ENCODE peak calls at places on chromosome 11, in four cellular contexts. Q, C, X and L are unnamed samples.

GRCh38 chr11:77106321-77106720 is 3.7 kb downstream of the OMP start:
- DNase-seq in Q (no peak), C (no peak), X (no peak), L (no peak)

GRCh38 chr11:65066805-65067291 is 8.5 kb upstream of the NAALADL1 start:
- DNase-seq in Q (no peak), X (no peak), C (no peak), L (no peak)

GRCh38 chr11:115623021-115623451 is 118.8 kb upstream of the CADM1 start:
- DNase-seq in C (no peak), X (no peak), Q (no peak), L (no peak)

GRCh38 chr11:134200688-134201087 is 23.1 kb downstream of the NCAPD3 start:
- DNase-seq in X (no peak), C (no peak), Q (no peak), L (no peak)

GRCh38 chr11:88016392-88017020 is 158.7 kb downstream of the RAB38 start:
- DNase-seq in C (peak; percentile 12), X (peak; percentile 27), Q (no peak), L (peak; percentile 20)

GRCh38 chr11:112223125-112223524 is 3.1 kb upstream of the PTS start:
- DNase-seq in Q (no peak), C (no peak), X (no peak), L (no peak)

GRCh38 chr11:24295360-24295759 is 201.5 kb upstream of the LUZP2 start:
- DNase-seq in Q (no peak), C (no peak), X (no peak), L (no peak)

GRCh38 chr11:109150603-109151002 is 271.4 kb upstream of the C11orf87 start:
- DNase-seq in X (no peak), C (no peak), Q (no peak), L (no peak)

GRCh38 chr11:6251990-6252473 is 7.6 kb upstream of the CCKBR start:
- DNase-seq in C (peak; percentile 51), Q (no peak), X (no peak), L (no peak)

GRCh38 chr11:34327804-34328631 is 29.8 kb downstream of the ABTB2 start:
- DNase-seq in X (no peak), Q (no peak), C (no peak), L (no peak)

GRCh38 chr11:63901660-63902059 is 15.3 kb downstream of the RCOR2 start:
- DNase-seq in Q (no peak), X (no peak), C (no peak), L (no peak)

GRCh38 chr11:47004595-47005033 is 68.1 kb downstream of the CSTPP1 start:
- DNase-seq in X (no peak), Q (no peak), C (peak; percentile 81), L (peak; percentile 76)

GRCh38 chr11:15309296-15309695 is 194.6 kb downstream of the INSC start:
- DNase-seq in X (no peak), C (no peak), Q (no peak), L (no peak)

GRCh38 chr11:76788661-76789442 is 5.7 kb downstream of the TSKU start:
- DNase-seq in X (no peak), C (no peak), Q (no peak), L (no peak)

GRCh38 chr11:2595205-2595604 is 104.6 kb downstream of the KCNQ1OT1 start:
- DNase-seq in Q (no peak), C (no peak), X (no peak), L (peak; percentile 0)
- TF ChIP-seq SPI1 in Q (no peak), C (no peak), X (no peak), L (no peak)

DNA sequence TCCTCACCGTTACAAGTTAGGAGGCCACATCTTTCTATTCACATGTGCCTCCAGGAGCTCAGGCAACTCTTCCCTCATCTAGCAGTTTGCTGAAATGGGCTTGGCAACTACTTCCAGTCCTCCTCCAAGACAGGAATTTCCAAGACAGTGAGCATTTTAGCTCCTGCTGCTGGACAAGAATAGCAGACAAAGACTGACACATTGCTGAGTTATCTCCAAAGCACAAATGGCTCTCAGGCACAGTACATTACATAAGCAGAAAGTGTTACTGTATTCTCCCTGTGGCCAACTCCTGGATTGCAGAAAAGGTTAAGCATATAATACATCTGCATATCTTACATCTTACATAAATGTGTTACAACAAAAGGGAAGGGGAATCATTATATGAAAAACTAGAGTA is 83.2 kb upstream of the POU2AF2 start:
- DNase-seq in C (no peak), X (no peak), Q (no peak), L (no peak)
- TF ChIP-seq SPI1 in C (no peak), X (no peak), Q (no peak), L (no peak)

GRCh38 chr11:45110562-45110961 is 35.9 kb upstream of the PRDM11 start:
- DNase-seq in Q (peak; percentile 41), X (no peak), C (peak; percentile 67), L (peak; percentile 35)
- TF ChIP-seq SPI1 in Q (no peak), X (no peak), C (no peak), L (no peak)

DNA sequence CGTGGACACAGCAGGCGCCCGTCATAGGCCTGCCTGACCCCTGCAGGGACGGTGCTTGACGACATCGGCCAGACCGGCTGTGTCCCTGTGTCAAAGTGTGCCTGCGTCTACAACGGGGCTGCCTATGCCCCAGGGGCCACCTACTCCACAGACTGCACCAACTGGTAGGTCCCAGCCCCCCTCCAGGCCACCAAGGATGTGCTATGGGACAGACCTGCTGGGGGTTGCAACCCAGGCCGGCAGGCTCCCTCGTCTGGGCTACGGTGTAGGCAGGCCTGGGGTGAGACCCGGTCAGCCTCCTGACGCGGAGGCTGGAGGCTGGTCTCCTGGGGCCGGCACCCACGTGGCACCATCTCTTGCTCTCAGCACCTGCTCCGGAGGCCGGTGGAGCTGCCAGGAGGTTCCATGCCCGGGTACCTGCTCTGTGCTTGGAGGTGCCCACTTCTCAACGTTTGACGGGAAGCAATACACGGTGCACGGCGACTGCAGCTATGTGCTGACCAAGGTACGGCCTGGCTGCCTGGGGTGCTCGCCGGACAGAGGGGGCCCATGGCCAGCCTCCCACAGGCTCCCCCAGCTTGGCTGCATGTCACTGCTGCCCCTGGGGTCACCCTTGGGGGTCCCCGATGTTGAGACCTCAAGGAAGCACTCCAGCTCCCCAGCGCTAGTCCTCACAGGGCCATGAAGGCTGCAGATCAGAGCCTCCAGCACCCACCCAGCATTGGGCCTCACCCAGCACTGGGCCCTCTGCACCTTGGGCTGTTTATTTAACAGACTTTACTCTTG is 7.7 kb downstream of the MUC5AC start:
- DNase-seq in C (no peak), Q (no peak), X (no peak), L (no peak)
- TF ChIP-seq SPI1 in C (no peak), Q (no peak), X (no peak), L (no peak)

GRCh38 chr11:70085815-70086769 is 8.0 kb downstream of the ANO1 start:
- DNase-seq in X (no peak), C (no peak), Q (no peak), L (no peak)
- TF ChIP-seq SPI1 in X (no peak), C (no peak), Q (no peak), L (no peak)

DNA sequence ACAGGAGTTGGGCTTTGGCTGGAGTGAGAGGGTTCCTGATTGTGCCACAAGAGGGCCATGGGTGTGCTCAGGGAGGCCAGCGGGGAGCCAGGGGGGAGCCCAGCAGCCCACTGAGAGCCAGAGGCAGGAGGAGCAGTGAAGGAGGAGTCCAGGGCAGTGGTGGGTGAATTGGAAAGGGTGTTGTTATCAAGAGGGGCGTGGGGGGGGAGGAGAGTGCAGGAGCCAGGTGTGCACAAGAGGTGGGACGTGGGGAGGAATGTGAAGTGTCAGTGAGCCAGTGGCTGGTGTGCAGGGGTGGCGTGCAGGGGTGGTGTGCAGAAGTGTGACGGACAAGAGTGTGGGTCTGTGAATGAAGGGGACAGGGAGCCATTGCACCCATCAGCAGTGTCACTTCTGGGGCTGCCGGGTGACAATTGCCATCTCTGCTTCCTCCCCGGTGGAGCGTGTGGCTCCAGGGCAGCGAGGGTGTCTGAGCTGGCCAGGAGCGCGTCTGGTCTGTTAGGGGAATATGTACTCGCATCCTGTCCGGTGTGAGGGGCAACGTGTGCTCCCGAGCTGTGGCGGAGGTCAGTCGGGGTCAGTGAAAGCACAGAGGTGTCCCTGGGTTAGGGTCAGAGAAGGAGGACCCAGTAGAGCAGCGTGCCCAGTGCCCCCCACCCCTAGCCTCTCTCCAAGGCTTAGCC is 1.7 kb downstream of the CLCF1 start:
- DNase-seq in Q (no peak), X (no peak), C (peak; percentile 67), L (peak; percentile 46)
- TF ChIP-seq SPI1 in Q (no peak), X (no peak), C (no peak), L (no peak)

DNA sequence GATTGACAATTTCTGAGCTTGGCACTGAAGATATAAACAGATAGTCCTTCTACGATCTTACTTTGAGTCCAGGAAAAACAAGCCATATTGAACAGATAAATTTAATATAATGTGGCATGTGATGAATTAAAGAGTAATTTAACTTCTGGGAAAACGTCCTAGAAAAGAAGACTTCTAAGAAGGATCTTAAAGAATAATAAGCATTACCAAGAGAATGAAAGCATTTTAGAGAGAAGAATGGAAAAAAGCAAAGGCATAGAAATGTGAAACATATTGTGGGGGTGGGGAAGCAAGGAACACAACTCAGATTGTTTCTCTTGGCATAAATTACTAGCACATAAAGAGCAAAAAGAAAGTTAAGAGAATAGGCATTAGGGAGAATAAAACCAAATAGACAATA is 5.4 kb downstream of the DDIAS start:
- DNase-seq in C (no peak), X (no peak), Q (no peak), L (no peak)
- TF ChIP-seq SPI1 in C (no peak), X (no peak), Q (no peak), L (no peak)

GRCh38 chr11:75689861-75690641 is 21.2 kb upstream of the MAP6 start:
- DNase-seq in Q (no peak), X (peak; percentile 79), C (no peak), L (no peak)
- TF ChIP-seq SPI1 in Q (peak; percentile 58), X (peak; percentile 15), C (no peak), L (no peak)

DNA sequence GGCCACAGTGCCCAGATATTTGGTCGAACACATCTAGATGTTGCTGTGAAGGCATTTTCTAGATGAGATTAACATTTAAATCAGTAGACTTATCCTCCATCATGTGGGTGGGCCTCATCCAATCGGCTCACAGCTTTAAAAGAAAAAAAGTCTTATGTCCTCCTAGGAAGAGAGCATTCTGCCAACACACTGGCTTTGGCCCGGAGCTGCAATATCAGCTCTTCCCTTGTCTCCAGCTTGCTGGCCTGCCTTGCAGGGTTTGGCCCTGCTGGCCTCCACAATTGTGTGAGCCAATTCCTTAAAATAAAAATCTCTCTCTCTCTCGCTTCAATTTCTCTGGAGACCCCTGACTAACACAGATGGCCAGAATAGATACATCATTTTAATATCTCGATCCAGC is 13.1 kb upstream of the ABCC8 start:
- DNase-seq in Q (no peak), C (no peak), X (no peak), L (no peak)
- TF ChIP-seq SPI1 in Q (no peak), C (no peak), X (no peak), L (no peak)